ENCODE peak calls at places on chromosomes 4 and X, in four cellular contexts. Y, Z, V and D are unnamed samples.

GRCh38 chr4:8762951-8763735 is 108.5 kb downstream of the HMX1 start:
- DNase-seq in Y (no peak), Z (no peak), V (no peak), D (no peak)

GRCh38 chr4:54217642-54218486 is 11.2 kb upstream of the PDGFRA start:
- DNase-seq in Y (peak), Z (peak), V (peak), D (peak)

GRCh38 chrX:4179031-4179430 is 465.6 kb upstream of the PRKX start:
- DNase-seq in Y (no peak), Z (no peak), V (no peak), D (no peak)

GRCh38 chr4:172952052-172952451 is 216.6 kb upstream of the GALNT7 start:
- DNase-seq in Y (no peak), Z (no peak), V (no peak), D (no peak)

GRCh38 chrX:140712413-140713173 is 3.0 kb downstream of the LINC00632 start:
- DNase-seq in Y (peak), Z (peak), V (peak), D (peak)

GRCh38 chrX:53362439-53362838 is 60.0 kb downstream of the SMC1A start:
- DNase-seq in Y (no peak), Z (no peak), V (no peak), D (no peak)

GRCh38 chrX:148337873-148338272 is 162.5 kb upstream of the AFF2 start:
- DNase-seq in Y (no peak), Z (no peak), V (no peak), D (no peak)

GRCh38 chrX:102723456-102723855 is 2.9 kb downstream of the GPRASP3 start:
- DNase-seq in Y (no peak), Z (no peak), V (no peak), D (no peak)

GRCh38 chrX:102950908-102951866 is 14.1 kb downstream of the RAB40AL start:
- DNase-seq in Y (peak), Z (peak), V (peak), D (peak)

GRCh38 chrX:22634081-22634480 is 361.4 kb downstream of the CBLL2 start:
- DNase-seq in Y (peak), Z (no peak), V (no peak), D (no peak)

GRCh38 chr4:100042235-100042634 is 92.2 kb upstream of the H2AZ1 start:
- DNase-seq in Y (no peak), Z (no peak), V (no peak), D (no peak)

GRCh38 chr4:114272226-114272625 is 292.8 kb upstream of the ARSJ start:
- DNase-seq in Y (peak), Z (no peak), V (no peak), D (no peak)

GRCh38 chrX:40158036-40158706 is 60.4 kb upstream of the BCOR start:
- DNase-seq in Y (no peak), Z (no peak), V (peak), D (no peak)

GRCh38 chr4:138670681-138671080 is 344.9 kb upstream of the NOCT start:
- DNase-seq in Y (no peak), Z (no peak), V (no peak), D (no peak)

GRCh38 chrX:135520553-135521404 is at the start of gene INTS6L:
- DNase-seq in Y (peak), Z (peak), V (peak), D (peak)

GRCh38 chrX:65926095-65927019 is 113.5 kb downstream of the VSIG4 start:
- DNase-seq in Y (no peak), Z (peak), V (no peak), D (no peak)

GRCh38 chr4:139988863-139989765 is 164.9 kb downstream of the MAML3 start:
- DNase-seq in Y (peak), Z (no peak), V (peak), D (peak)

GRCh38 chr4:128880662-128881061 is 71.2 kb downstream of the JADE1 start:
- DNase-seq in Y (no peak), Z (no peak), V (no peak), D (no peak)

GRCh38 chr4:38837849-38838248 is 18.8 kb downstream of the TLR6 start:
- DNase-seq in Y (peak), Z (no peak), V (no peak), D (no peak)

GRCh38 chr4:74279716-74280115 is 28.6 kb upstream of the EPGN start:
- DNase-seq in Y (no peak), Z (no peak), V (no peak), D (no peak)

GRCh38 chr4:147862043-147862692 is 130.3 kb downstream of the ARHGAP10 start:
- DNase-seq in Y (no peak), Z (no peak), V (peak), D (no peak)

GRCh38 chrX:34300871-34301270 is 168.8 kb upstream of the FAM47A start:
- DNase-seq in Y (peak), Z (no peak), V (peak), D (peak)

GRCh38 chr4:161948026-161948770 is 215.6 kb downstream of the FSTL5 start:
- DNase-seq in Y (no peak), Z (no peak), V (no peak), D (no peak)

GRCh38 chr4:132809298-132810032 is 339.6 kb upstream of the PCDH10 start:
- DNase-seq in Y (no peak), Z (no peak), V (no peak), D (no peak)

GRCh38 chr4:104163820-104164219 is 330.9 kb downstream of the CXXC4 start:
- DNase-seq in Y (no peak), Z (no peak), V (no peak), D (no peak)

GRCh38 chr4:48470570-48470969 is 12.6 kb upstream of the SLC10A4 start:
- DNase-seq in Y (no peak), Z (no peak), V (peak), D (peak)

GRCh38 chr4:47668810-47669408 is 169.0 kb downstream of the CORIN start:
- DNase-seq in Y (peak), Z (no peak), V (no peak), D (peak)

GRCh38 chr4:19807505-19807904 is 444.2 kb upstream of the SLIT2 start:
- DNase-seq in Y (peak), Z (no peak), V (no peak), D (no peak)

GRCh38 chr4:69470561-69470960 is 25.1 kb downstream of the UGT2B4 start:
- DNase-seq in Y (no peak), Z (no peak), V (no peak), D (no peak)

GRCh38 chr4:118801895-118802575 is 33.9 kb downstream of the SEC24D start:
- DNase-seq in Y (no peak), Z (no peak), V (no peak), D (no peak)

GRCh38 chr4:142314686-142315085 is 531.4 kb downstream of the INPP4B start:
- DNase-seq in Y (no peak), Z (no peak), V (no peak), D (no peak)

GRCh38 chr4:107689912-107690587 is 30.0 kb downstream of the PAPSS1 start:
- DNase-seq in Y (peak), Z (no peak), V (no peak), D (no peak)

GRCh38 chrX:27445438-27445837 is 17.7 kb downstream of the PPP4R3C start:
- DNase-seq in Y (no peak), Z (no peak), V (no peak), D (no peak)

GRCh38 chrX:110944793-110945466 is 149.3 kb upstream of the CHRDL1 start:
- DNase-seq in Y (no peak), Z (no peak), V (no peak), D (no peak)

GRCh38 chr4:8117278-8117682 is 41.3 kb downstream of the ABLIM2 start:
- DNase-seq in Y (peak), Z (no peak), V (peak), D (no peak)

GRCh38 chr4:165560941-165561340 is 182.1 kb downstream of the CPE start:
- DNase-seq in Y (peak), Z (no peak), V (no peak), D (no peak)